ENCODE peak calls at places on chromosomes 13 and 19, in four cellular contexts. I is endothelial cell of umbilical vein, T is IMR-90, V is K562. R is an unnamed sample. For H3K9me1, the result is how much of the 10 kb centered on the place peaks cover.

GRCh38 chr13:46554971-46555370 is 2.0 kb downstream of the LRCH1 start:
- DNase-seq in T (peak), I (peak), V (no peak), R (no peak)

GRCh38 chr13:100560498-100561215 is 27.9 kb downstream of the GGACT start:
- DNase-seq in T (no peak), V (no peak), I (no peak), R (no peak)

GRCh38 chr19:18193388-18194207 is 580 bp downstream of the MPV17L2 start:
- DNase-seq in I (peak), V (peak), T (no peak), R (no peak)

GRCh38 chr13:38045278-38046048 is 175.9 kb upstream of the TRPC4 start:
- DNase-seq in V (peak), I (peak), T (peak), R (peak)

GRCh38 chr19:56156768-56157167 is 15.7 kb downstream of the ZNF444 start:
- DNase-seq in V (no peak), I (no peak), T (no peak), R (no peak)

GRCh38 chr19:48866692-48867091 is 1.7 kb downstream of the PLEKHA4 start:
- DNase-seq in V (no peak), T (no peak), I (no peak), R (no peak)

GRCh38 chr19:34173145-34173956 is 1.0 kb downstream of the LSM14A start:
- DNase-seq in I (peak), T (peak), V (peak), R (no peak)

GRCh38 chr19:54011507-54012211 is 20.2 kb downstream of the CACNG6 start:
- DNase-seq in T (no peak), I (no peak), V (no peak), R (no peak)

GRCh38 chr13:34064456-34065205 is 246.7 kb downstream of the RFC3 start:
- DNase-seq in V (no peak), I (peak), T (no peak), R (no peak)

GRCh38 chr19:7000816-7001215 is 20.4 kb downstream of the MBD3L2B start:
- DNase-seq in V (no peak), T (no peak), I (no peak), R (no peak)

GRCh38 chr13:92074658-92075057 is 676.2 kb downstream of the GPC5 start:
- DNase-seq in I (no peak), V (peak), T (no peak), R (no peak)

GRCh38 chr13:26230703-26231102 is 8.6 kb upstream of the RNF6 start:
- DNase-seq in T (no peak), V (no peak), I (no peak), R (no peak)

GRCh38 chr13:74444161-74444571 is 310.0 kb upstream of the KLF12 start:
- DNase-seq in I (no peak), V (no peak), T (no peak), R (no peak)

GRCh38 chr13:100664171-100664900 is 10.3 kb downstream of the TMTC4 start:
- DNase-seq in T (no peak), I (no peak), V (no peak), R (no peak)

GRCh38 chr19:46731007-46731501 is 14.1 kb upstream of the PRKD2 start:
- DNase-seq in V (peak), I (peak), T (peak), R (no peak)

GRCh38 chr13:58025821-58026220 is 394.3 kb downstream of the PCDH17 start:
- DNase-seq in V (no peak), I (no peak), T (no peak), R (no peak)

GRCh38 chr13:109767023-109767422 is 19.4 kb downstream of the IRS2 start:
- DNase-seq in T (no peak), I (no peak), V (no peak), R (no peak)

GRCh38 chr13:20401958-20402856 is 123.5 kb downstream of the CRYL1 start:
- DNase-seq in T (peak), V (no peak), I (no peak), R (no peak)

GRCh38 chr19:48645652-48646191 is at the start of gene CA11:
- DNase-seq in V (no peak), T (no peak), I (no peak), R (no peak)

GRCh38 chr13:51942189-51942588 is 69.1 kb downstream of the ATP7B start:
- DNase-seq in V (no peak), I (no peak), T (no peak), R (no peak)

GRCh38 chr13:49540552-49540951 is 44.8 kb downstream of the PHF11 start:
- DNase-seq in T (peak), I (peak), V (peak), R (no peak)

GRCh38 chr13:99722931-99723330 is 221.7 kb downstream of the TM9SF2 start:
- DNase-seq in I (no peak), V (no peak), T (no peak), R (no peak)

GRCh38 chr19:33129901-33130300 is 2.0 kb upstream of the WDR88 start:
- DNase-seq in V (no peak), I (no peak), T (no peak), R (no peak)

GRCh38 chr13:104953588-104953987 is 1581.9 kb downstream of the EFNB2 start:
- DNase-seq in V (no peak), T (no peak), I (no peak), R (no peak)

GRCh38 chr19:31260171-31260933 is 88.9 kb downstream of the TSHZ3 start:
- DNase-seq in V (no peak), T (no peak), I (no peak), R (no peak)

GRCh38 chr13:27969073-27969865 is at the start of gene CDX2:
- DNase-seq in V (no peak), I (no peak), T (no peak), R (no peak)

GRCh38 chr13:34750078-34750703 is 191.9 kb upstream of the NBEA start:
- DNase-seq in T (no peak), I (no peak), V (no peak), R (no peak)

DNA sequence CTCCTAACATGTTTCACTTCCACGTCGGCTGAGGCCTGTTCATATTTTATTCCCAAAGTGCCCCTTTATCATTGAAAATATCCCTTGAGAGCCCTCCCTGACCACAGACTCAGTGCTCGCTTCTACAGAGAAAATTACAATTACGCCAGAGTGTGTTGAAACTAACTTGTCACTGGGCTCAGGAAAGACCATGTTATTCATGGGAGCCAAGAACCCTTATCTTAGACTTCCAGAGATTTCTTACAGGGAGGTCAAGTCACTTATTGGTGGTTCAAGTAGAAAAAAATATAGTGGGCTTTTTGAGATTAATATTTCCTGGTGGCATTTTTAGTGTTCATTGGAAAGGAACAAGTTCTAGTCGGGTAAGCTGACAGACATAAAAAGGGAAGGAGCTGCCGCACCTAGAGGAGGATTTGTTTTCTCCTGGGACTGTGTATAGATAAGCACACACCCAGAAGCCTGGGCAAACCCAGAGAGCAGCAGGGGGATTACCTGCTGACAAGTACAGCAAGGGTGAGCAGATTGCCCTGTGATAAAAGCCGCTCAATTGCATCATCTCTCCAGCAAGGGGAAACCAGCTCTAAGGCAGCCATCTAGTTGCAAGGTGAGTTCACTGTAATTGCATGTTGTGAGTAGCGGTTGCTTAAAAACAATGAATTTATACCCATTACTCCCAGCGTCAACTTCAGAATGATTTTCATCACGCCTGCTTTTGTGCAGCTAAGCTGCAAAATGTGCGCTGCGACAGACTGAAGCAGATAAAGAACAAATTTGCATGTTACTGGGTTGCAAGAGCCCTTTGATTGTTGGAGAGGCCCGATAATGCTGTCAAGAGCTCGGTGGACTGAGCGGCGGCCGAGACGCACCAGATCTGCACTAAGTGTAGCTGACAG is 46.2 kb downstream of the DCT start:
- DNase-seq in V (peak), T (no peak), I (peak), R (no peak)
- H3K27ac ChIP-seq in V (no peak), T (no peak), I (no peak), R (no peak)

GRCh38 chr19:8370176-8371010 is 6.4 kb downstream of the ANGPTL4 start:
- DNase-seq in V (no peak), T (no peak), I (no peak), R (no peak)

GRCh38 chr19:8366961-8367326 is 3.0 kb downstream of the ANGPTL4 start:
- DNase-seq in I (no peak), V (no peak), T (no peak), R (no peak)

GRCh38 chr19:8368136-8368535 is 4.2 kb downstream of the ANGPTL4 start:
- DNase-seq in T (no peak), V (no peak), I (no peak), R (no peak)

GRCh38 chr19:8366121-8366581 is 2.2 kb downstream of the ANGPTL4 start:
- DNase-seq in I (no peak), V (no peak), T (no peak), R (no peak)

DNA sequence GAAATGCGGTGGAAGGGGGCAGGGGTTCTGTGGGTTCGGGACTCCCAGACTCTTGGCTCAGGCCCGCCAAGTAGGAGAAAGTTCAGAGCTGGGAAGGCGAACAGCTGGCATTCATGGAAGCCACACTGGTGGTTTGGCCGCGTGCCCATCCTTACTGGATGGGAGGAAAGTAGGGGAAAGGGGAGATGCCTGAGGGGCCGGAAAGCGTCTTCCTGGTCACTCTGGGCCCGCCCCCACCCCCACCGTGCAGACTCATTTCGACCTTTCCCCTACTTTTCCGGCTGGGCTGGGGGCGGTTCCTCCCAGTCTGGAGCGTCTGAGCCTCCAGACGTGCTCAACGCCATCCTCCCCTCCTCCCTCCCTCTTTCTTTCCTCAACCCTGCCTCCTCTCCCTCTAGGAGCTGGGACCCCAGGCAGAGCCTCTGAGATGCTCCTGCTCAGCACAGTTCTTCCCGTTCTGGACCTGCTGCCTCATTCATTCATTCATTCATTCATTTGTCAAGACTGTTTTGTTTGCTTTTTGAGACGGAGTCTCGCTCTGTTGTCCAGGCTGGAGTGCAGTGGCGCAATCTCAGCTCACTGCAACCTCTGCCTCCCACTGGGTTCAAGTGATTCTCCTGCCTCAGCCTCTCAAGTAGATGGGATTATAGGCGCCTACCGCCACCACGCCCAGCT is 3.5 kb downstream of the ANGPTL4 start:
- DNase-seq in T (peak), I (peak), V (peak), R (no peak)
- H3K9me1 ChIP-seq in T (under half), I (under half), V (under half), R (under half)

GRCh38 chr19:4987286-4987685 is 18.4 kb downstream of the KDM4B start:
- DNase-seq in T (no peak), I (no peak), V (peak), R (no peak)
- H3K27ac ChIP-seq in T (no peak), I (no peak), V (no peak), R (no peak)

GRCh38 chr13:32969516-32969941 is 46.7 kb upstream of the KL start:
- DNase-seq in I (peak), V (no peak), T (peak), R (no peak)

GRCh38 chr13:32961724-32962123 is 54.5 kb upstream of the KL start:
- DNase-seq in I (no peak), V (no peak), T (no peak), R (no peak)

GRCh38 chr13:32962342-32962741 is 53.9 kb upstream of the KL start:
- DNase-seq in I (no peak), T (no peak), V (no peak), R (no peak)

DNA sequence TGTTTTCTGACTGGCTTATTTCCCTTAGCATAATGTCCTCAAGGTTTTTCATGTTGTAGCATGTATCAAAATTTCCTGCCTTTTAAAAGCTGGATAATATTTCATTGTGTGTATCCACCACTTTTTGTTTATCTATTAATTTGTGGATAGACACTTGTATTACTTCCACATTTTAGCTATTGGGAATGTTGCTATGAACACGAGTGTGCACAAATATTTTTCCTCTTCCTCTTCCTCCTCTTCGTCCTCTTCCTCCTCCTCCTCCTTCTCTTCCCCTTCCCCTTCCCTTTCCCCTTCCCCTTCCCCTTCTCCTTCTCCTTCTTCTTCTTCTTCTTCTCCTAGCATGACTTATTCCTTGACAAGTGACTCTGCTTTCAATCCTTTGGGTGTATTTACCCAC is 51.2 kb upstream of the KL start:
- DNase-seq in I (no peak), V (no peak), T (no peak), R (no peak)
- H3K9me1 ChIP-seq in I (under half), V (under half), T (under half), R (under half)

DNA sequence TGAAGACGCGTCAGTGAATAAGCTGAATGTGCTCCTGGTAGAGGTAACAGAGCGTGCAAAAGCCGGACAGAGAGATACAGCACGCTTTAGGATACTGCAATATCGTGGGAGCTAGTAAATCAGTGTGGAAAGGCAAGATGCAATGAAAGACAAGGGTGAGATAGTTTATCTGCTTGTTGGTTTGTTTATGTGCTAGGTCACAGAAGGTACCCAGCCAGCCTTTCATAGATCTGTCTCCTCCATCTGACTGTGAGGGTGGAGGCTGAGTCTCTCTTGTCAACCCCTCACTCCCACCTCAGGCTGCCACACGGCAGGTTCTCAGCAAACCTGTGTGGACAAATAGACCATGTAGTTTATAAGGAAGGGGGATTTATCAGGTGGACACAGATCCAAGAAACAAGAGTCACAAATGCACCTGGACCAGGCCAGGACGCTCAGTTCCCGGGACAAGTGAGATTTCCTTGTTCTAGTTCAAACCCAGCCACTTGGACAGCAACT is 971 bp upstream of the GIPC1 start:
- DNase-seq in I (no peak), T (no peak), V (no peak), R (no peak)
- H3K27ac ChIP-seq in I (no peak), T (no peak), V (peak), R (peak)

GRCh38 chr19:51521796-51522195 is 9.7 kb downstream of the SIGLEC6 start:
- DNase-seq in I (no peak), V (no peak), T (no peak), R (no peak)
- H3K9me1 ChIP-seq in I (under half), V (under half), T (under half), R (under half)

GRCh38 chr13:23579886-23580706 is 9.9 kb downstream of the TNFRSF19 start:
- DNase-seq in V (no peak), I (peak), T (peak), R (no peak)
- H3K27ac ChIP-seq in V (no peak), I (no peak), T (peak), R (no peak)

DNA sequence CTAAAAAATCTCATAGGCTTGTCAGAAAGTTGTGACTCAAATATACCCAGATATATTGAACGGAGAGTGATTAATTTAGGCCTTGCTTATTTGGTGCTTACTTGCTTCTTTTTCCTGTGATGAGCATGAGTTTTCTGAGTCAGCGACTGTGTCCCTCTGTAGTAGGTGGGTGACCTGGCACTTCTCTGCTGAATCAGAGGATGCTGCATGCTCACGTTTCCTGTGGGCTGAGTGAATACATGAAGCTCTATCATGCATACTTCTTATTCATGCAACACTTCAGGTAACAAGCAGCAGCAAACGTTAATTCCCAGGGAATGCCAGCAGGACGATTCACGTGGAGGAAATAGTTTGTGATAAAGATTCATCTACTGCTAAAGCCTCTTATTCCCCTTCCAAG is 245.1 kb downstream of the KLF5 start:
- DNase-seq in I (no peak), V (no peak), T (peak), R (peak)
- H3K9me1 ChIP-seq in I (under half), V (under half), T (under half), R (under half)

GRCh38 chr19:50204081-50204428 is 633 bp downstream of the MYH14 start:
- DNase-seq in T (no peak), V (no peak), I (no peak), R (no peak)
- H3K27ac ChIP-seq in T (no peak), V (no peak), I (no peak), R (no peak)

GRCh38 chr13:112720814-112721197 is 31.0 kb downstream of the ATP11A start:
- DNase-seq in V (no peak), I (no peak), T (no peak), R (no peak)
- H3K9me1 ChIP-seq in V (under half), I (under half), T (under half), R (under half)

R was measured in keratinocyte.